ENCODE peak calls at places on chromosomes 2 and 18, in eight cellular contexts. C is H1, D is pancreas, R is GM23338, Y is breast epithelium, K is HCT116, L is HL-60, J is mesendoderm. Z is an unnamed sample.

GRCh38 chr18:22169011-22169888 is at the start of gene GATA6:
- DNase-seq in C (peak; percentile 80), R (peak; percentile 88), J (peak; percentile 98), D (peak; percentile 97), Y (no peak), L (peak; percentile 39), K (peak; percentile 85), Z (peak; percentile 76)

GRCh38 chr2:131063501-131064283 is 29.6 kb downstream of the FAM168B start:
- DNase-seq in D (no peak), R (no peak), Y (no peak), J (peak; percentile 27), C (no peak), K (no peak), L (no peak), Z (no peak)

GRCh38 chr2:188870289-188870688 is 103.9 kb upstream of the COL3A1 start:
- DNase-seq in L (no peak), J (no peak), Y (no peak), D (no peak), K (no peak), C (no peak), R (no peak), Z (no peak)

GRCh38 chr18:74728586-74728985 is 130.9 kb downstream of the ZNF407 start:
- DNase-seq in Y (no peak), D (no peak), C (no peak), L (no peak), R (no peak), J (no peak), K (no peak), Z (no peak)

GRCh38 chr2:60534034-60534393 is 19.4 kb downstream of the BCL11A start:
- DNase-seq in K (no peak), L (no peak), D (no peak), C (no peak), Y (no peak), J (peak; percentile 78), R (peak; percentile 74), Z (no peak)

GRCh38 chr2:197972587-197972986 is 168.2 kb downstream of the PLCL1 start:
- DNase-seq in D (no peak), C (no peak), L (no peak), Y (no peak), K (no peak), J (no peak), R (no peak), Z (no peak)

GRCh38 chr2:197822333-197822732 is 17.9 kb downstream of the PLCL1 start:
- DNase-seq in J (no peak), Y (no peak), D (no peak), C (no peak), R (no peak), L (no peak), K (no peak), Z (no peak)

GRCh38 chr2:173874899-173875247 is 90.3 kb downstream of the SP3 start:
- DNase-seq in R (no peak), L (no peak), J (no peak), C (no peak), K (no peak), D (no peak), Y (no peak), Z (no peak)

GRCh38 chr2:30465171-30465545 is 18.1 kb downstream of the LCLAT1 start:
- DNase-seq in K (no peak), D (no peak), L (no peak), Y (no peak), C (no peak), R (peak; percentile 35), J (no peak), Z (no peak)

GRCh38 chr2:66683068-66683467 is 248.1 kb downstream of the MEIS1 start:
- DNase-seq in K (no peak), Y (no peak), J (no peak), C (no peak), R (no peak), D (no peak), L (no peak), Z (no peak)
- H3K27ac ChIP-seq in K (no peak overlapping the region), Y (no peak overlapping the region), J (no peak overlapping the region), C (no peak overlapping the region), R (no peak overlapping the region), D (peak overlapping the region; percentile 6), L (no peak overlapping the region), Z (no peak overlapping the region)

GRCh38 chr2:42755161-42755900 is 8.6 kb downstream of the OXER1 start:
- DNase-seq in L (no peak), K (no peak), D (peak; percentile 66), Y (no peak), J (no peak), C (no peak), R (no peak), Z (no peak)

GRCh38 chr2:42753188-42753813 is 10.6 kb downstream of the OXER1 start:
- DNase-seq in K (no peak), J (no peak), R (no peak), Y (no peak), D (no peak), L (no peak), C (no peak), Z (no peak)

GRCh38 chr2:42752299-42752698 is 11.6 kb downstream of the OXER1 start:
- DNase-seq in L (peak; percentile 49), D (no peak), K (no peak), C (no peak), R (no peak), J (no peak), Y (no peak), Z (no peak)

GRCh38 chr2:42754776-42755140 is 9.2 kb downstream of the OXER1 start:
- DNase-seq in Y (no peak), K (no peak), D (no peak), J (no peak), R (no peak), C (no peak), L (no peak), Z (no peak)

DNA sequence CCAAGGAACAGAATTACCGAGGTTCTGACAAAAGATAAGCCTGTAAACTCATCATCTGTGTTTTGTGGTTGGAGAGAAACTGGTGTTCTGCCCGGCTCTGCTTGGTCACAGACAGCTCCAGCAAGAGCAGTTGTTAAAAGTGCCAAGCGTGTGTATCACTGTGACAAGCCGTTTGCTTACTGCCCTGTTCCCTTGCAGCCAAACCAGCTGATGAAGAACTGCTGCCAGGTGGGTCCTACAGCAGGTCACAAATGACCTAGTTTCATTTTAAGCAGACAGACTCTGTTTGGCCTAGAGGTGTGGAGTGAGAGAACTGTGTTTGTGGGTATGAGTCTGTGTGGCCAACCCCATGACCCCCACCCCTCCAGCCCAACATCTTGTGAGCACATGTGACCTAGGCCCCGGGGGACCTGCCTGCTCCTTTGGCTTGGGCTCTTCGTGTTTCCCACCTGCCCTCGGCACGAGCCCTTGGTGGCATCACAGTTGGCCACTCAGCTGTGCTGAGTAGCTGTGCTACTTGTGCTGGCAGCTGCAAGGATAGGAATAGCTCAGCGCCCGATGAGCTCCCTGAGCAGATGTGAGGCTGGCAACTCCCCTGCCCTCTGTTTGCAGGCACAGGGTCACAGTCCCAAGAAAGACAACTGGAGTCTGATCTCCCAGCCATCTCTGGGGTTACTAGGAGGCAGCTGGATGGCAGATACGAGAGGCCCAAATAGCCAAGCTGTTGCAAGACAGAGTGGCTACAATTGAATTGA is 9.7 kb downstream of the OXER1 start:
- DNase-seq in C (no peak), J (no peak), K (no peak), Y (no peak), D (peak; percentile 55), R (no peak), L (no peak), Z (no peak)
- H3K27ac ChIP-seq in C (no peak overlapping the region), J (no peak overlapping the region), K (no peak overlapping the region), Y (no peak overlapping the region), D (peak overlapping the region; percentile 6), R (no peak overlapping the region), L (no peak overlapping the region), Z (peak overlapping the region; percentile 18)

GRCh38 chr2:195428673-195429072 is 228.4 kb upstream of the SLC39A10 start:
- DNase-seq in Y (no peak), D (no peak), R (no peak), J (no peak), K (no peak), C (no peak), L (no peak), Z (no peak)

DNA sequence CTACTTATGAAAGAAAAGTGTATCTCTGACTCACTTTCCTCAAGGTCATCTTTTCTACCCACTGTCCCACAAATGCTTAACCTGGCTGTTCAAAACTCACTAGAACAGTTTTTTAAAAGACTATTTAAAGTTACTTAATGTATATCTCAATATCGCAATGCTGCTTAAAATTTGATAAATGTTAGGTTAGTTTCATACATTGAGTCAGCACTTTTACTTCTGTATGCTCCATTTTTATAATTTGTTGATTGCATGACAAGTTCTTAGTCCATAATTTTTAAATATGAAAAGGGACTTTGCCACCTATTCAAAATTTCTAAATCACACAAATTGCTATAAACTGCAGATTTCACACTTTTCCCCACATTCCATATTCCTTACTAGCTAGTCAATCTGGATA is 231.7 kb upstream of the SLC39A10 start:
- DNase-seq in D (no peak), J (no peak), L (no peak), R (no peak), K (no peak), Y (no peak), C (no peak), Z (no peak)
- H3K27ac ChIP-seq in D (no peak overlapping the region), J (no peak overlapping the region), L (no peak overlapping the region), R (no peak overlapping the region), K (no peak overlapping the region), Y (no peak overlapping the region), C (no peak overlapping the region), Z (no peak overlapping the region)

GRCh38 chr2:120880381-120880780 is 144.7 kb downstream of the GLI2 start:
- DNase-seq in C (no peak), R (no peak), J (no peak), D (no peak), K (no peak), Y (no peak), L (no peak), Z (no peak)

GRCh38 chr2:120879401-120880295 is 144.0 kb downstream of the GLI2 start:
- DNase-seq in J (no peak), D (no peak), K (no peak), R (peak; percentile 56), L (no peak), Y (no peak), C (no peak), Z (no peak)

GRCh38 chr2:120883607-120884405 is 148.1 kb downstream of the GLI2 start:
- DNase-seq in R (peak; percentile 67), L (no peak), C (no peak), J (peak; percentile 61), D (no peak), K (no peak), Y (no peak), Z (no peak)

GRCh38 chr2:120884406-120885290 is 149.0 kb downstream of the GLI2 start:
- DNase-seq in R (no peak), D (no peak), K (no peak), C (no peak), J (no peak), Y (no peak), L (no peak), Z (no peak)

DNA sequence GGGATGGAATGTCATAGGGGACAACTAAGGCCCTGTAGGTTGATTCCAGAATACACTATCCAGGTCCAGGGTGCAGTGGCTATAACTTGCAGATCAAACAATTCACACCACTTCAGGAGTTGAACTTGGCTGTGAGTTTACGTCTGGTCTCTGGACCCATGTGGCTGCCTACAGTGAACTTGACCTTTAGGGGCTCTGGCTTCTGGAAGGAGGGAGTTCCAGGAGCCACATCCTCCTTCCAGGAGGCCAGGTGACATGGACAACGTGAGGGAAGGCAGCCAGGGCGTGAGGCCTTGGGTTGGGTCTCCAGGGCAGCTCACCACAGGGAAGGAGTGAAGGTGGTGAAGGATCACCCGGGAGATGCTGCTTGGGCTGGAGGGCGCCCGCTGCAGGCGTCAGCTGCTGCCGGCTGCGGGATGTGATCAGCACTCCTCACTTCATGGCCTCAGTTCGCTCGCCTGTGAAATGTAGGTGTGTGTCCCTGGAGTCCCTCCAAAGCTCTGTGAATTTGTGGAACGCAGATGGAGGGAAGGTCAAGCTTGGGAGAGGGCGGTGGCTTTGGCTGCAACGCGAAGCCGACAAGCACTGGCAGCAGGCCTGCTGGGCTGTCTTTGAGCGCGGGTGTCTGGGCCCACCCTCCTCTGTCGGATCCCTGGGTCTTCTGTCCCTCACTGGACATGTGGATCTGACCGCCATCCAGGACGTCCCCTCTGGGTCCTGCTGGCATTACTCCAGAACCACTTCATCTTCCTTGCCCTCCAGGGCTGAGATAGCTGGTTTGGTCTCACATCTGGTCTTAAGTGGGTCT is 146.5 kb downstream of the GLI2 start:
- DNase-seq in L (no peak), C (no peak), Y (no peak), J (no peak), R (no peak), D (peak; percentile 64), K (no peak), Z (no peak)
- H3K27ac ChIP-seq in L (no peak overlapping the region), C (no peak overlapping the region), Y (no peak overlapping the region), J (no peak overlapping the region), R (no peak overlapping the region), D (no peak overlapping the region), K (no peak overlapping the region), Z (no peak overlapping the region)